ENCODE peak calls at places on chromosomes 1 and 21, in four cellular contexts. M is prostate gland, O is pancreas, W is PC-9. I is an unnamed sample.

GRCh38 chr1:53644909-53645689 is 93.9 kb downstream of the GLIS1 start:
- DNase-seq in M (no peak), O (no peak), W (no peak), I (no peak)

GRCh38 chr1:27831568-27832410 is 1.2 kb downstream of the PPP1R8 start:
- DNase-seq in M (no peak), O (no peak), W (no peak), I (peak; percentile 6)

GRCh38 chr1:96538883-96539282 is 182.7 kb upstream of the PTBP2 start:
- DNase-seq in M (no peak), O (no peak), W (no peak), I (no peak)

GRCh38 chr1:245336149-245336983 is 181.6 kb downstream of the KIF26B start:
- DNase-seq in M (no peak), O (no peak), W (no peak), I (peak; percentile 51)

GRCh38 chr1:210222288-210223006 is 10.1 kb upstream of the SERTAD4 start:
- DNase-seq in M (peak; percentile 26), O (peak; percentile 4), W (peak; percentile 78), I (peak; percentile 11)

GRCh38 chr1:11320153-11320936 is 47.3 kb downstream of the UBIAD1 start:
- DNase-seq in M (no peak), O (no peak), W (no peak), I (no peak)

GRCh38 chr1:5954964-5955363 is 37.3 kb downstream of the NPHP4 start:
- DNase-seq in M (no peak), O (no peak), W (no peak), I (no peak)

GRCh38 chr1:107966550-107966949 is 1.6 kb upstream of the VAV3 start:
- DNase-seq in M (no peak), O (no peak), W (no peak), I (no peak)

GRCh38 chr1:117067528-117068370 is 7.6 kb downstream of the TTF2 start:
- DNase-seq in M (peak; percentile 34), O (peak; percentile 46), W (peak; percentile 48), I (peak; percentile 57)

GRCh38 chr1:7408771-7409150 is 362.3 kb upstream of the VAMP3 start:
- DNase-seq in M (peak; percentile 1), O (no peak), W (no peak), I (no peak)

GRCh38 chr1:209651148-209651547 is 1.1 kb downstream of the LAMB3 start:
- DNase-seq in M (peak; percentile 68), O (peak; percentile 65), W (peak; percentile 88), I (peak; percentile 89)

GRCh38 chr1:212229654-212230053 is 55.6 kb upstream of the PPP2R5A start:
- DNase-seq in M (no peak), O (no peak), W (no peak), I (no peak)

GRCh38 chr1:153505576-153505975 is 30.2 kb downstream of the S100A6 start:
- DNase-seq in M (no peak), O (no peak), W (no peak), I (no peak)

GRCh38 chr1:94819945-94820746 is at the start of gene SLC44A3:
- DNase-seq in M (peak; percentile 31), O (peak; percentile 70), W (peak; percentile 65), I (peak; percentile 32)

GRCh38 chr1:62299426-62300200 is 19.6 kb downstream of the KANK4 start:
- DNase-seq in M (peak; percentile 39), O (peak; percentile 79), W (no peak), I (no peak)

GRCh38 chr1:185775505-185775904 is 41.3 kb downstream of the HMCN1 start:
- DNase-seq in M (no peak), O (no peak), W (no peak), I (no peak)

GRCh38 chr1:54229281-54229891 is 29.4 kb downstream of the MRPL37 start:
- DNase-seq in M (no peak), O (no peak), W (peak; percentile 45), I (peak; percentile 18)

GRCh38 chr1:115090547-115090946 is 1.2 kb upstream of the TSPAN2 start:
- DNase-seq in M (no peak), O (no peak), W (peak; percentile 32), I (no peak)

GRCh38 chr1:109723351-109723750 is 11.3 kb downstream of the GSTM5 start:
- DNase-seq in M (no peak), O (no peak), W (no peak), I (no peak)
- H3K27ac ChIP-seq in M (no peak overlapping the region), O (no peak overlapping the region), W (no peak overlapping the region), I (no peak overlapping the region)

GRCh38 chr1:44290250-44291094 is 64.6 kb downstream of the ERI3 start:
- DNase-seq in M (no peak), O (no peak), W (no peak), I (no peak)
- TF ChIP-seq CTCF in M (no peak), O (no peak), W (no peak), I (no peak)

DNA sequence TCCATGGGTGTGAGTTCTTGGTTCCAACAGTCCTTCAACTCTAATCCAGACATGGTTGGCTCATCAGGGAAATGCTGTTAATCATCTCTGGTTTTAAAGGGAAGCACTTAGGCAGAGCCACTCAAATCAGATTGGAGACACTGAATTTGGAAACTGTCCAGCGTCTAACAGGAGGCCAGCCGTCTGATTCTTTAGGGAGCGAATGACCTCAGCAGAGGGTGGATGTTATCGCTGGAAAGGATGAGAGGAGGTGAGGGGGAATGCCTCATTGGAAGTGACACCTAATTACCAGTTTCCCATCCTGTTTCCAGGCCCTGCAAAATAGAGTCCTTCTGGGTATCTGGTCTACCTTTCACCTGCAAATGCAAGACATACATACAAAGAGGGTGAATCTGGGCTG is 22.8 kb upstream of the LRRC38 start:
- DNase-seq in M (no peak), O (no peak), W (no peak), I (no peak)
- H3K27ac ChIP-seq in M (no peak overlapping the region), O (no peak overlapping the region), W (no peak overlapping the region), I (no peak overlapping the region)

GRCh38 chr1:22747021-22747734 is 36.5 kb downstream of the EPHB2 start:
- DNase-seq in M (no peak), O (no peak), W (peak; percentile 77), I (peak; percentile 37)
- TF ChIP-seq CTCF in M (no peak), O (no peak), W (no peak), I (no peak)

DNA sequence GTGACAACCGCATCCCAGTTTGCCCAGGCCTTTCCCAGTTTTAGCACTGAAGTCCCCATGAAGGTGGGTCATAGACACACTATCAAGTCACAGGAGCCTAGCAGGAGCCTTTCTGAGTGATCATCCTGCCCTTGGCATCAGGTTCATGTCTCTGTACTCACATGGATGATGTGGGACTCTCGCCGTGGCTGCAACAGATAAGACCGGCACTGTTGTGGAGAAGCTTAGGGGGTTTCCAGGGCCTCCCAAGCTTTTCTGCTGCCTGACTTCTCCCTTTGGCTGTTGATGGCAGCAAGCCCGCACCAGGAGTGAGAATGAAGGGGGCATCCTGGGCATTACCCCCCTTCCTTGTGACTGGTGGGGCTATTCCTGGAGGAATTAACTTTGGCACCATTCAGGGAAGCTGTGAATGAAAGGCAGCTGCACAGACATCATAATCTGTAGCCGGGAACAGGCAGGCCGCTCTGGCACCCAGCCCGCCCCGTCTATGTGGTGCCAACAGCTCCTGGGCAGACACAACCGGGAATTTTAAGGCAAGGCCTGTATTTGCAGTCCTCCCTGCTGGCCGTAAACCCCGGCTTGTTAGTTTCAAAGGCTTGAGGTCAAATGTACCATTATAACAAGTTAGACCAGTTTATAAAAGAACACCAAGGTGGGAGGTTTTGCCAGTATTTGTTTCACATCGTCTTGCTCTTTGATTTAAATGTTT is 148.7 kb downstream of the HUNK start:
- DNase-seq in M (peak; percentile 94), O (peak; percentile 74), W (no peak), I (no peak)
- H3K27ac ChIP-seq in M (peak overlapping the region; percentile 51), O (peak overlapping the region; percentile 18), W (no peak overlapping the region), I (no peak overlapping the region)

GRCh38 chr1:228101994-228102790 is 933 bp downstream of the C1orf35 start:
- DNase-seq in M (no peak), O (no peak), W (no peak), I (no peak)
- TF ChIP-seq CTCF in M (no peak), O (no peak), W (no peak), I (no peak)

GRCh38 chr1:39195166-39196111 is 9.1 kb upstream of the MACF1 start:
- DNase-seq in M (no peak), O (no peak), W (no peak), I (peak; percentile 30)

GRCh38 chr1:39199593-39199992 is 4.9 kb upstream of the MACF1 start:
- DNase-seq in M (no peak), O (no peak), W (no peak), I (no peak)

GRCh38 chr1:39194398-39195051 is 10.0 kb upstream of the MACF1 start:
- DNase-seq in M (no peak), O (no peak), W (no peak), I (no peak)

DNA sequence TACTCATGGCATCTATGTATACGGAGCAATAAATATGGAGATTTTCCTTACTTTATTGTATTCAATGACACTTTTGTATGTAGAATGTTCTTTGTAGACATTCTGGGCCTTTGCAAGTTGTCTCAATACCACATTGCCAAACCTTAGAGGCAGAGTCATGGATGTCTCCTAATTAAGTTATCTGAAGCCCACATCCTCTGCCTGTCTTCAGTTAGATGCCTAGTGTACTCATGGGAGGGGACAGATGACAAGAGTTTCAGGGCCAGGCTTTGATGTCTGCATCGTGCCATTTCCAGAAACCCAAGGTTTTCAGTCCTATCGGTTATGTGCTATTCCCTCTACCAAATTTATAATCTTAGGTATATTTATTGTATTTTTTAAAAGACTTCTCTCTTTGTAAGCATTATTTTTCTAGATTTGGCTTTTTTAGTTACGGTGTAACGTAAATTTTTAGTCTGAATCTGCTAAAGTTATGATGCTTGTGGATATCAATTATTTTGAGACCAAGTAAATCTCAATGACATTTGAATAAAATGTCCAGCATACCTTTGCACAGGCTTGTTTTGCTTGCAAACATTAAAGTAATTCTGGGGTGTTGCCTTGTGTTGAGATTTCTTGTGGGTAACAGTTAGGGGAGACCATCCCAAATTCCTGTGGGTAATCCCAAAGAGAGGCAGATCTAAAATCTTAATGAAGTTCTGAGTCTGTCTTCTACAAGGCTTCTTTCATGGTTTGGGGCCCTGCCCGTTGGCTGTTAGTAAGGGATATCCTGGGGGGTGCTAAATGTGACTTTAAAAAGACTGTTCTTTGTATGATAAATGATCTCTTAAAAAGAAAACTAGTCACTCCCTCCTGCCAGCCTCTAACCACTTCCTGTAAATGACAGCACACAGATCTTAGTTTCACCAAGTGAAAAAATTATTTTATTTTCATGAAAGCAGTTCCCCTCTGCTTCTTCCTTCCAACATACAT is 8.0 kb upstream of the MACF1 start:
- DNase-seq in M (no peak), O (no peak), W (no peak), I (no peak)
- H3K27ac ChIP-seq in M (peak overlapping the region; percentile 39), O (no peak overlapping the region), W (peak overlapping the region; percentile 29), I (no peak overlapping the region)

GRCh38 chr1:1264868-1265272 is 8.8 kb downstream of the UBE2J2 start:
- DNase-seq in M (no peak), O (no peak), W (peak; percentile 70), I (peak; percentile 85)
- TF ChIP-seq CTCF in M (no peak), O (no peak), W (peak; percentile 53), I (no peak)

GRCh38 chr1:36710008-36710407 is 227.3 kb upstream of the CSF3R start:
- DNase-seq in M (no peak), O (no peak), W (no peak), I (no peak)
- H3K27ac ChIP-seq in M (no peak overlapping the region), O (no peak overlapping the region), W (no peak overlapping the region), I (no peak overlapping the region)

GRCh38 chr1:161159087-161159914 is at the start of gene USP21:
- DNase-seq in M (peak; percentile 91), O (peak; percentile 90), W (peak; percentile 74), I (peak; percentile 96)
- TF ChIP-seq CTCF in M (peak; percentile 33), O (no peak), W (no peak), I (peak; percentile 43)

I was measured in RWPE1.